ENCODE peak calls at places on chromosomes 7 and 10, in six cellular contexts. P is Panc1; Y is cardiac muscle cell; Q is CD8-positive, alpha-beta memory T cell; X is K562; R is uterus. F is an unnamed sample. For H3K36me3, the result is how much of the 10 kb centered on the place peaks cover.

GRCh38 chr10:58412502-58412961 is 27.3 kb downstream of the TFAM start:
- DNase-seq in X (no peak), P (no peak), Q (no peak), Y (no peak), R (no peak), F (no peak)

GRCh38 chr7:43164757-43165156 is 52.3 kb downstream of the HECW1 start:
- DNase-seq in P (peak), Q (no peak), Y (no peak), X (no peak), R (no peak), F (no peak)

GRCh38 chr7:15305002-15305600 is 256.7 kb downstream of the AGMO start:
- DNase-seq in R (no peak), P (peak), Q (no peak), X (peak), Y (peak), F (peak)

GRCh38 chr10:60611291-60611747 is 167.0 kb upstream of the CDK1 start:
- DNase-seq in Y (no peak), P (peak), X (peak), R (no peak), Q (no peak), F (no peak)

GRCh38 chr10:103512591-103513382 is 19.3 kb downstream of the NEURL1 start:
- DNase-seq in R (no peak), P (no peak), Y (no peak), Q (no peak), X (no peak), F (peak)

GRCh38 chr10:75062191-75062849 is 49.1 kb upstream of the SAMD8 start:
- DNase-seq in P (no peak), Q (no peak), X (no peak), R (peak), Y (no peak), F (no peak)

GRCh38 chr7:155456772-155457543 is 971 bp upstream of the EN2 start:
- DNase-seq in P (no peak), X (peak), Y (peak), R (peak), Q (no peak), F (peak)

GRCh38 chr7:85833071-85833470 is 646.2 kb upstream of the SEMA3D start:
- DNase-seq in Q (no peak), Y (no peak), X (no peak), P (no peak), R (no peak), F (no peak)

GRCh38 chr10:11609492-11610093 is 1.9 kb downstream of the USP6NL start:
- DNase-seq in Q (no peak), P (no peak), R (no peak), Y (no peak), X (no peak), F (no peak)

GRCh38 chr10:70985824-70986336 is 97.5 kb upstream of the PCBD1 start:
- DNase-seq in P (no peak), Q (no peak), Y (no peak), R (no peak), X (no peak), F (peak)

GRCh38 chr7:18040196-18040595 is 12.6 kb upstream of the PRPS1L1 start:
- DNase-seq in X (no peak), P (no peak), Q (no peak), R (no peak), Y (no peak), F (no peak)

GRCh38 chr7:90383422-90383821 is 19.8 kb upstream of the CLDN12 start:
- DNase-seq in Q (no peak), P (peak), X (no peak), R (no peak), Y (no peak), F (no peak)

GRCh38 chr10:71187600-71187999 is 24.8 kb upstream of the UNC5B start:
- DNase-seq in X (no peak), P (no peak), Y (no peak), Q (no peak), R (peak), F (no peak)

GRCh38 chr10:69356187-69356586 is 60.5 kb downstream of the TACR2 start:
- DNase-seq in P (no peak), Q (no peak), X (no peak), R (no peak), Y (no peak), F (no peak)

GRCh38 chr10:27998178-27998953 is 513 bp downstream of the ODAD2 start:
- DNase-seq in X (no peak), Q (peak), P (no peak), R (peak), Y (peak), F (no peak)

GRCh38 chr10:43214071-43214955 is 52.6 kb downstream of the RASGEF1A start:
- DNase-seq in X (no peak), P (no peak), R (no peak), Q (peak), Y (no peak), F (no peak)

GRCh38 chr7:9082203-9082602 is 648.8 kb downstream of the NXPH1 start:
- DNase-seq in R (no peak), X (no peak), Q (no peak), P (no peak), Y (peak), F (no peak)

GRCh38 chr7:154975984-154976383 is 26.9 kb downstream of the PAXIP1 start:
- DNase-seq in P (no peak), Q (no peak), X (no peak), R (no peak), Y (no peak), F (no peak)

GRCh38 chr7:120363414-120363813 is 90.4 kb downstream of the KCND2 start:
- DNase-seq in X (no peak), Q (no peak), R (no peak), P (no peak), Y (no peak), F (no peak)

GRCh38 chr7:41007351-41007751 is 695.5 kb downstream of the INHBA start:
- DNase-seq in Y (no peak), X (no peak), R (no peak), P (no peak), Q (no peak), F (no peak)

GRCh38 chr7:85685901-85686300 is 499.0 kb upstream of the SEMA3D start:
- DNase-seq in Y (no peak), P (no peak), X (no peak), Q (no peak), R (no peak), F (no peak)

GRCh38 chr7:16356241-16356958 is 64.9 kb downstream of the CRPPA start:
- DNase-seq in P (no peak), X (no peak), Q (no peak), R (no peak), Y (no peak), F (no peak)

GRCh38 chr10:71244638-71245419 is 32.5 kb downstream of the UNC5B start:
- DNase-seq in R (peak), Y (no peak), X (no peak), Q (no peak), P (no peak), F (no peak)

GRCh38 chr7:99143853-99144672 is at the start of gene SMURF1:
- DNase-seq in Q (peak), R (peak), Y (peak), P (no peak), X (peak), F (peak)

GRCh38 chr7:36982749-36983148 is 258.5 kb upstream of the AOAH start:
- DNase-seq in R (no peak), Q (no peak), P (no peak), X (no peak), Y (no peak), F (no peak)

GRCh38 chr7:155410436-155410835 is 47.5 kb upstream of the EN2 start:
- DNase-seq in P (no peak), X (no peak), Y (no peak), R (no peak), Q (no peak), F (no peak)

GRCh38 chr10:121216295-121216694 is 365.1 kb downstream of the WDR11 start:
- DNase-seq in Y (no peak), Q (no peak), R (no peak), X (no peak), P (no peak), F (no peak)

GRCh38 chr10:23439452-23439919 is 611 bp downstream of the OTUD1 start:
- DNase-seq in X (peak), R (no peak), Q (no peak), Y (peak), P (no peak), F (no peak)

GRCh38 chr7:26864309-26865093 is at the start of gene SKAP2:
- DNase-seq in X (peak), Y (peak), Q (peak), P (peak), R (peak), F (peak)

GRCh38 chr10:14839305-14839695 is 1.2 kb downstream of the HSPA14 start:
- DNase-seq in Q (no peak), X (peak), R (no peak), P (no peak), Y (no peak), F (peak)

GRCh38 chr7:30173058-30173897 is 38.5 kb downstream of the MTURN start:
- DNase-seq in Y (peak), R (peak), P (no peak), X (peak), Q (no peak), F (peak)

GRCh38 chr7:120856621-120857352 is 1.2 kb downstream of the TSPAN12 start:
- DNase-seq in P (no peak), X (peak), Y (peak), R (peak), Q (no peak), F (peak)

GRCh38 chr7:134646425-134647305 is at the start of gene BPGM:
- DNase-seq in R (peak), X (peak), P (peak), Y (peak), Q (peak), F (peak)

GRCh38 chr7:134645478-134645877 is 1.2 kb upstream of the BPGM start:
- DNase-seq in Q (no peak), Y (no peak), X (no peak), P (no peak), R (no peak), F (no peak)

GRCh38 chr7:134649231-134649775 is 2.6 kb downstream of the BPGM start:
- DNase-seq in X (no peak), P (no peak), Q (no peak), Y (no peak), R (no peak), F (no peak)

GRCh38 chr7:134645935-134646334 is 718 bp upstream of the BPGM start:
- DNase-seq in P (no peak), R (no peak), X (peak), Q (no peak), Y (peak), F (no peak)

GRCh38 chr7:134648456-134648855 is 1.8 kb downstream of the BPGM start:
- DNase-seq in P (no peak), R (no peak), Q (no peak), X (no peak), Y (no peak), F (no peak)
- H3K36me3 ChIP-seq in P (under half), R (under half), Q (under half), X (under half), Y (under half), F (under half)

GRCh38 chr7:2041496-2042367 is 191.0 kb downstream of the MAD1L1 start:
- DNase-seq in X (no peak), R (no peak), Q (peak), P (no peak), Y (no peak), F (no peak)

GRCh38 chr7:2042650-2043049 is 190.1 kb downstream of the MAD1L1 start:
- DNase-seq in R (no peak), X (no peak), Y (no peak), Q (peak), P (no peak), F (no peak)

GRCh38 chr7:2040893-2041270 is 191.9 kb downstream of the MAD1L1 start:
- DNase-seq in Y (no peak), Q (peak), P (no peak), R (no peak), X (no peak), F (no peak)

GRCh38 chr7:2038876-2039728 is 193.6 kb downstream of the MAD1L1 start:
- DNase-seq in Y (no peak), R (no peak), P (no peak), Q (peak), X (no peak), F (no peak)

DNA sequence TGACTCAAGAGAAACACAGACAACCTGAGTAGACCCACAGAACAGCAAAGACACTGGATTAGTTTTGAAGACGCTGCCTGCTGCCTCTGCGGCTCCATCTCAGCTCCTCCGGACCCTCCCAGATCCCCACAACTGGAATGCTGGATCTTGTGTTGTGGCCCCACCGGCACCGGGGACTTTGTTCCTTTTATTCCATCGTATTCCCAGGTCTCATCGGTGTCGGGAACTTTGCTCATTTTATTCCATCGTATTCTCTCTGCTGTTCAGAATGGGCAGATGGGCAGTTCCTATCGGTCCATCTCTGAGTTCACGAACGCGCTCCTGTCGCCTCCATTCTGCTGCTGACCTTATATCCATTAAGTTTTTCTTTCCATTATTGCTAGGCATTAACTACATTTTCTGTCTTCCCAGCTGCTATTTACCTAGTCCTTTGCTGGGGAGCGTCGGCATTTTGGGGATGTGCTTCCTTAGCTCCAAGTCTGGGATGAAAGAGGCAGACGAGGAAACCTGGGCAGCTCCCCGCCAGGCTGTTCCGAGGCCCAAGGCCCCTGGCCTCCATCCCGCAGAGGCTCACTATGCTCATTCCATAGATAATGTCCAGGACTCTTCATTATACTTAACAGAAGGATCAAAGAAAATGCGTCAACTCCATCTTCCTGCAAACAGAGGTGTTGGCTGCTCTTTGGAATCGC is 192.4 kb downstream of the MAD1L1 start:
- DNase-seq in X (no peak), Q (peak), Y (no peak), R (no peak), P (no peak), F (no peak)
- H3K4me3 ChIP-seq in X (no peak), Q (no peak), Y (no peak), R (no peak), P (no peak), F (no peak)

GRCh38 chr7:80600046-80600445 is 38.4 kb upstream of the CD36 start:
- DNase-seq in X (no peak), Q (no peak), R (no peak), P (no peak), Y (no peak), F (no peak)

GRCh38 chr7:80604436-80604835 is 34.0 kb upstream of the CD36 start:
- DNase-seq in R (no peak), Y (no peak), P (no peak), X (no peak), Q (no peak), F (no peak)

GRCh38 chr7:80603940-80604339 is 34.5 kb upstream of the CD36 start:
- DNase-seq in X (no peak), Y (no peak), Q (no peak), P (no peak), R (no peak), F (no peak)

GRCh38 chr7:80597875-80598274 is 40.6 kb upstream of the CD36 start:
- DNase-seq in R (no peak), Y (no peak), P (no peak), Q (no peak), X (no peak), F (no peak)

DNA sequence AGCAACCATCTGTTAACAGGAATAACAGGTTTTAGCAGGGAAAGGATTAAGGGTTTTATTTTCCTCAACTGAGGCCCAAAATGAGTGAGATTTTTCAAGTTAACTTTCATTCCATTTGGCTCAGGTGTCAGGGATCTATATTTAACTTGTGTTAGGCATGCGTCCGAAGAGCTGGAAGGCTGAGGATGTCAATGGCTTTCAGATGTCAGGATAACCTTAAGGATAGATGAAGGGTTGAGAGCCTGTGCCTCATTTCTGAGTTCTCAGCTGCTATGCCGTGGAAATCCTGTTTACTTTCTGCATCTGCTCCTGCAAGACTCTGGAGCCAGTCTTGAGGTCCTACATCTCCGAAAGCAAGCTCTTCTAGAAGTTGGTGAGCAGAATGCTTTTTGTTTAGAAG is 36.4 kb upstream of the CD36 start:
- DNase-seq in Q (no peak), R (no peak), Y (peak), X (no peak), P (no peak), F (no peak)
- H3K27ac ChIP-seq in Q (no peak), R (no peak), Y (no peak), X (no peak), P (no peak), F (no peak)

GRCh38 chr7:131689662-131690234 is 133.3 kb upstream of the PODXL start:
- DNase-seq in X (no peak), Y (no peak), Q (no peak), P (no peak), R (no peak), F (no peak)
- H3K36me3 ChIP-seq in X (under half), Y (under half), Q (under half), P (under half), R (under half), F (under half)

DNA sequence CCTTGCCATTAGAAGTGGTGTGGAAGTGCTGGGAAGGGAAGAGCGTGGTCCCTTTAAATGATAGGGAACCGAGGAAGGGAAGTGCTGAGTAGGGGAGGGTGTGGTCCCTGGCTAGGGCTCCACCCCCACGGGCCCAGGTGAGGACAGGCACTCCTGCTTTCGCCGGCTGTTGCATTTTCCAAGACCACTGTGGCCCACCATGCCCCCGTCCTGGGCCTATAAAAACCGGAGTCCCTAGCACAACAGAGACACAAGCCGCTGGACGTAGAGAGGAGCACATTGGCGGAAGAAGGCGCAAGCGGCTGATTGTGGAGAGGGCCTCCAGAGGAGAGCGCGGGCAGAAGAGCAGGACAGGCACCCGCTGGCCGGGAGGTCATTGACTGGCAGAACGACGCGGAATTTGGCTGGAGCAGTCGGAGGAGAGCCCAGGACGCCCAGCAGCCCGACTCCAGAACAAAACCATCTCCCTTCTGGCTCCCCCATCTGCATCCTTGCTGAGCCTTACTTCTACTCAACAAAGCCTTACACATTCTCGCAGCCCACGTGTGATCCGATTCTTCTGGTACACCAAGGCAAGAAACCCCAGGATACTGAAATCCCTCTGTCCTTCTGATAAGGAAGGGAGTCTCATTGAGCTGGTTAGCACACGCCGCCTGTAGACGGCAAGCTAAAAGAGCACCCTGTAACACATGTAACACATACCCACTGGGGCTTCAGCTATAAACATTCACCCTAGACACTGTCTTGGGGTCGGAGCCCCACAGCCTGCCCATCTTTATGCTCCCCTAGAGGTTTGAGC is 146.2 kb upstream of the LYZL1 start:
- DNase-seq in X (peak), P (no peak), Q (no peak), R (no peak), Y (peak), F (no peak)
- H3K4me3 ChIP-seq in X (peak), P (peak), Q (no peak), R (no peak), Y (peak), F (no peak)

GRCh38 chr7:116834815-116835533 is 27.4 kb upstream of the CAPZA2 start:
- DNase-seq in P (no peak), Q (no peak), Y (peak), X (peak), R (no peak), F (peak)
- H3K27ac ChIP-seq in P (no peak), Q (no peak), Y (no peak), X (no peak), R (no peak), F (peak)

DNA sequence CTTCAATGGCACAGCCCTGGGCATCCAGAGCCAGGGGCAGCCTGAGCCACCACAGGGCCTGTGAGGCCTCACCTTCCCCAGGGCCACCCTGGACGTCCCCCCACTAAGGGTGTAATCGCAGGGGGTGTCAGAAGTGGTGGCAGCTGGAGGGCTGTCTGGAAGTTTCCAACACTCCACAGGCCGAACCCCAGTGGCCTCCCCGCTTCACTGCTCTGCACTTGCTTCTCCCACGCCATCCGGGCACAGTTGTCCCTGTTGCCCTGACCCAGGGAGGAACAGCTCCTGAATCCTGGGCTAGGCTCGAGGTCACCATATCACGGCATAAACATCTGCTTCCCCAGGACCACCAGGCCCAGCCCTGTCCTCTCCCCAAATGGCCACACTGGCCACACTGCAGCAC is 276.6 kb downstream of the MAD1L1 start:
- DNase-seq in Q (no peak), P (no peak), R (no peak), Y (no peak), X (no peak), F (no peak)
- H3K36me3 ChIP-seq in Q (under half), P (under half), R (under half), Y (under half), X (under half), F (under half)

GRCh38 chr7:83466187-83466923 is 182.6 kb downstream of the SEMA3E start:
- DNase-seq in X (no peak), R (no peak), Q (no peak), Y (no peak), P (no peak), F (no peak)
- H3K4me3 ChIP-seq in X (no peak), R (no peak), Q (no peak), Y (no peak), P (no peak), F (no peak)

GRCh38 chr10:110641256-110641655 is 2.9 kb upstream of the RBM20 start:
- DNase-seq in Y (peak), P (no peak), R (no peak), X (peak), Q (peak), F (no peak)
- H3K27ac ChIP-seq in Y (peak), P (no peak), R (no peak), X (peak), Q (no peak), F (no peak)